ENCODE peak calls at places on chromosomes 6 and 20, in five cellular contexts. J, Z, A, D and O are unnamed samples.

GRCh38 chr6:109397020-109397419 is 14.8 kb upstream of the CD164 start:
- DNase-seq in Z (no peak), J (peak), D (no peak), A (no peak), O (no peak)

GRCh38 chr6:54856137-54856536 is 9.6 kb downstream of the FAM83B start:
- DNase-seq in D (no peak), J (no peak), Z (no peak), A (no peak), O (no peak)

GRCh38 chr20:62294516-62294915 is 8.3 kb upstream of the ADRM1 start:
- DNase-seq in J (no peak), Z (no peak), A (no peak), D (no peak), O (no peak)

GRCh38 chr20:2217857-2218529 is 77.8 kb upstream of the TGM3 start:
- DNase-seq in D (no peak), A (no peak), Z (no peak), J (no peak), O (no peak)

GRCh38 chr6:17485181-17485580 is 91.8 kb downstream of the CAP2 start:
- DNase-seq in D (no peak), J (no peak), Z (no peak), A (peak), O (no peak)

GRCh38 chr20:3115190-3116107 is 30.9 kb upstream of the AVP start:
- DNase-seq in J (peak), A (peak), Z (peak), D (peak), O (peak)

GRCh38 chr20:34642009-34642408 is 34.9 kb downstream of the PIGU start:
- DNase-seq in J (no peak), D (no peak), A (no peak), Z (no peak), O (no peak)

GRCh38 chr6:129469070-129469662 is 240.8 kb downstream of the ARHGAP18 start:
- DNase-seq in D (no peak), J (no peak), Z (no peak), A (no peak), O (no peak)

GRCh38 chr20:24164360-24164759 is 175.8 kb upstream of the GGTLC1 start:
- DNase-seq in A (no peak), J (no peak), Z (no peak), D (peak), O (peak)

GRCh38 chr20:63958471-63958870 is 2.3 kb upstream of the UCKL1 start:
- DNase-seq in A (no peak), J (no peak), D (no peak), Z (no peak), O (no peak)

GRCh38 chr20:6590891-6591679 is 176.4 kb upstream of the BMP2 start:
- DNase-seq in Z (no peak), A (no peak), D (no peak), J (no peak), O (no peak)

GRCh38 chr20:64102647-64103354 is 4.6 kb downstream of the NPBWR2 start:
- DNase-seq in A (no peak), D (no peak), J (no peak), Z (no peak), O (no peak)

GRCh38 chr6:116847234-116847633 is 18.4 kb upstream of the GPRC6A start:
- DNase-seq in J (peak), D (no peak), A (peak), Z (peak), O (peak)

GRCh38 chr20:51480507-51481270 is 61.8 kb downstream of the NFATC2 start:
- DNase-seq in A (no peak), J (no peak), Z (peak), D (peak), O (no peak)

GRCh38 chr6:142833054-142833453 is 111.9 kb downstream of the HIVEP2 start:
- DNase-seq in A (no peak), Z (no peak), J (no peak), D (no peak), O (no peak)

GRCh38 chr20:6558361-6558760 is 209.1 kb upstream of the BMP2 start:
- DNase-seq in D (no peak), J (no peak), A (no peak), Z (no peak), O (no peak)

GRCh38 chr6:71028236-71028876 is 71.5 kb upstream of the B3GAT2 start:
- DNase-seq in Z (no peak), J (no peak), A (no peak), D (no peak), O (no peak)

GRCh38 chr20:41566896-41567527 is 51.2 kb downstream of the CHD6 start:
- DNase-seq in D (no peak), Z (no peak), A (no peak), J (peak), O (no peak)

GRCh38 chr6:40541556-40542174 is 45.5 kb downstream of the LRFN2 start:
- DNase-seq in Z (no peak), D (no peak), A (no peak), J (no peak), O (no peak)

GRCh38 chr20:31406115-31406514 is at the start of gene DEFB121:
- DNase-seq in A (no peak), D (no peak), Z (no peak), J (no peak), O (no peak)

GRCh38 chr6:31070711-31071197 is 41.6 kb downstream of the C6orf15 start:
- DNase-seq in A (no peak), J (no peak), Z (peak), D (no peak), O (no peak)